ENCODE peak calls at places on chromosomes 3 and 15, in six cellular contexts. Q is caudate nucleus, E is SJSA1, Z is OCI-LY7, T is fibroblast of lung, J is PC-3. I is an unnamed sample.

GRCh38 chr3:78703944-78704343 is 1063.9 kb downstream of the ROBO1 start:
- DNase-seq in E (no peak), Q (no peak), T (peak; percentile 31), Z (no peak), J (peak; percentile 13), I (no peak)

GRCh38 chr3:126340081-126340511 is 17.1 kb downstream of the KLF15 start:
- DNase-seq in E (no peak), Z (no peak), J (no peak), T (no peak), Q (no peak), I (peak; percentile 13)

GRCh38 chr3:45145681-45146614 is at the start of gene CDCP1:
- DNase-seq in T (peak; percentile 33), E (no peak), Q (no peak), Z (no peak), J (peak; percentile 81), I (peak; percentile 83)

GRCh38 chr3:45163481-45163880 is 17.3 kb upstream of the CDCP1 start:
- DNase-seq in E (no peak), Z (peak; percentile 46), T (no peak), J (no peak), Q (no peak), I (no peak)

GRCh38 chr3:139455855-139456254 is 20.5 kb downstream of the RBP2 start:
- DNase-seq in Z (no peak), E (no peak), J (peak; percentile 21), T (no peak), Q (no peak), I (no peak)

GRCh38 chr15:64681424-64682024 is 93.9 kb downstream of the RBPMS2 start:
- DNase-seq in T (peak; percentile 53), Z (peak; percentile 44), Q (no peak), E (peak; percentile 70), J (peak; percentile 77), I (peak; percentile 44)

GRCh38 chr15:25136119-25136518 is 181.3 kb downstream of the SNRPN start:
- DNase-seq in Q (no peak), J (no peak), E (no peak), T (no peak), Z (peak; percentile 41), I (no peak)

GRCh38 chr3:68306571-68306970 is 625.8 kb downstream of the TAFA4 start:
- DNase-seq in J (peak; percentile 3), E (no peak), T (no peak), Z (peak; percentile 27), Q (no peak), I (peak; percentile 20)

GRCh38 chr3:45655906-45656305 is 33.3 kb upstream of the SACM1L start:
- DNase-seq in T (peak; percentile 28), J (peak; percentile 38), Z (no peak), Q (no peak), E (no peak), I (no peak)

GRCh38 chr15:72288291-72288690 is 15.9 kb upstream of the PARP6 start:
- DNase-seq in J (no peak), E (no peak), T (no peak), Z (no peak), Q (no peak), I (no peak)

DNA sequence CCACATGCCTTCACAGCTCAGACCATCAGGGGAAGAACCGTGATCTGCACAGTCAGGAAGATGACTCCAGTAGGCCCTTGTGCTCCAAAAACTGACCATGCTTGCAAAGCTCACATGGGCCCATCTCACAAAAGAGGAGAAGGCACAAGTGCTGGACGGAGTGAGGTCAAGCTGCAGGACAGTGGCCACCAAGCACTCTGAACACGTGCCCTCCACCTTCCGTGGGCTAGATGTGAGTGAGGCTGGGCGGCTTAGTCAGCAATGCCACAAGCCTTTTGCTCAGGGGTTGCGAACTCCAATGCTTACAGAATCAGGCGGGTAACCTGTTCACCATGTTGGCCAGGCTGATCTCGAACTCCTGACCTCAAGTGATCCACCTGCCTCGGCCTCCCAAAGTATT is 70.9 kb downstream of the SCN5A start:
- DNase-seq in E (peak; percentile 12), Z (no peak), Q (no peak), T (no peak), J (no peak), I (no peak)
- H3K27ac ChIP-seq in E (no peak overlapping the region), Z (no peak overlapping the region), Q (no peak overlapping the region), T (no peak overlapping the region), J (no peak overlapping the region), I (no peak overlapping the region)

GRCh38 chr3:157573780-157574378 is 70.7 kb upstream of the VEPH1 start:
- DNase-seq in T (peak; percentile 41), J (peak; percentile 51), Q (no peak), Z (no peak), E (no peak), I (no peak)
- H3K27ac ChIP-seq in T (no peak overlapping the region), J (peak overlapping the region; percentile 5), Q (no peak overlapping the region), Z (no peak overlapping the region), E (no peak overlapping the region), I (no peak overlapping the region)

DNA sequence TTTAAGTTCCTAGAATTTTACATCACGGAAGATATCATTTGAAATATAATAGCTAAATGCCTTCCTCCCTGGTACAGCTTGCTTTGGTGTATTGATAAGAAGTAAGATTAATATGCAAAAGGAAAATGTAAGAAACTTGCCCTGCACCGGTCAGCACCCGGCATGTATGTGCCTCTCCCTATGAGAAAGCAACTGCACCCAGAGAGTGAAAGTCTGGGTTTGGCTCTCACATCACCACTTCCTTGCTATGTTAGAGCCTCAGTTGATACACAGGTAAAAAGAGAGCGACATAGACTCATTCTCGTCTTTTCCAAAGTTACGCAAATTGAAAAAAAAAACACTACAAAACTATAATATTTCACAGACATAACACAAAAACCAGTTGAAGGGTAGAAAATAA is 96.7 kb downstream of the FOXP1 start:
- DNase-seq in E (no peak), Q (no peak), T (no peak), Z (no peak), J (no peak), I (no peak)
- H3K27ac ChIP-seq in E (no peak overlapping the region), Q (no peak overlapping the region), T (no peak overlapping the region), Z (no peak overlapping the region), J (no peak overlapping the region), I (no peak overlapping the region)

DNA sequence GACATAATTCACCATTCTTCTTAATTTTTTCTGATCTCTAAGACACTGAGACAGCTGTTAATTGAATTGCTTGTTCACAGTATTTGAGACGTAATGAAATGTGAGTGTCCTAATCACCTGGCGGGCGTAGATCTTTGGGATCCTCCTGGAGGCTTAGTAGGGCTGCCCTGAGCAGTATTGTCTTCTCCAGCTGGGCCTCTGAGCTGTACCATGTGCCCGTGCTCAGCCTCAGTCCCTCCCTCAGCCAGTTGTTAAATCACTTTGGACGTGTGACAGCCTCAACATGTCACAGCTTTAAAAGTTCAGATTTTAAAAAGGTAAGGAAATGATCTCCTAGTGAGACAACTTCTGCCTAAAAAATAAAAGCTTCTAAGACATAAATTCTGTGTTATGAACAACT is 35.5 kb downstream of the IGF1R start:
- DNase-seq in Z (no peak), Q (no peak), J (no peak), E (no peak), T (no peak), I (no peak)
- H3K27ac ChIP-seq in Z (no peak overlapping the region), Q (no peak overlapping the region), J (no peak overlapping the region), E (peak overlapping the region; percentile 85), T (no peak overlapping the region), I (no peak overlapping the region)

GRCh38 chr15:38893920-38894259 is 329.3 kb upstream of the RASGRP1 start:
- DNase-seq in T (no peak), E (no peak), Q (no peak), J (no peak), Z (no peak), I (no peak)
- H3K27ac ChIP-seq in T (peak overlapping the region; percentile 68), E (peak overlapping the region; percentile 91), Q (no peak overlapping the region), J (peak overlapping the region; percentile 56), Z (no peak overlapping the region), I (no peak overlapping the region)

DNA sequence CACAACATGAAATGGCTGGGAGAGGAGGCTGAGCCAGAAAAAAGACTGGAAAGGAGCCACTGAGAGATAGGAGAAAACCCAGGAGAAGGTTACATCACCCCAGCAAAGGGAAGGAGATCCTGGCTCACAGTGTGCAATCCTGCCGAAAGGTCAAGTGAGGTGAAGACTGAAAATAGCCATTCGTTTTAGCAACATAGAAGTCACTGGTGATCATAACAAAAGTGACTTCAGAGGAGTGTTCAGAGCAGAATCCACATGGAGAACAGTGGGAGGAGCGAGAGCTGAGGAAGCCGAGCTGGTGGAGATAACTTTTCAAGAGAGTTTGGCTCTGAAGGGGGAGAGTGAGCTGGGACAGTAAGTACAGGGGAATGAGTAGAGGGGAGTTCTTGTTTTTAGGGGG is 5.4 kb upstream of the HEG1 start:
- DNase-seq in J (no peak), T (peak; percentile 43), Q (no peak), Z (no peak), E (no peak), I (no peak)
- H3K27ac ChIP-seq in J (no peak overlapping the region), T (peak overlapping the region; percentile 74), Q (no peak overlapping the region), Z (no peak overlapping the region), E (peak overlapping the region; percentile 83), I (no peak overlapping the region)

GRCh38 chr3:36678216-36679013 is 85.9 kb downstream of the DCLK3 start:
- DNase-seq in T (peak; percentile 86), Z (no peak), Q (no peak), E (no peak), J (peak; percentile 75), I (no peak)

GRCh38 chr3:36679384-36680200 is 84.8 kb downstream of the DCLK3 start:
- DNase-seq in Z (no peak), Q (no peak), E (no peak), T (peak; percentile 92), J (peak; percentile 82), I (no peak)

GRCh38 chr3:36674816-36675215 is 89.5 kb downstream of the DCLK3 start:
- DNase-seq in Q (no peak), T (no peak), Z (no peak), E (no peak), J (no peak), I (no peak)

GRCh38 chr3:36681867-36682266 is 82.5 kb downstream of the DCLK3 start:
- DNase-seq in T (no peak), E (no peak), J (no peak), Q (no peak), Z (peak; percentile 34), I (no peak)

DNA sequence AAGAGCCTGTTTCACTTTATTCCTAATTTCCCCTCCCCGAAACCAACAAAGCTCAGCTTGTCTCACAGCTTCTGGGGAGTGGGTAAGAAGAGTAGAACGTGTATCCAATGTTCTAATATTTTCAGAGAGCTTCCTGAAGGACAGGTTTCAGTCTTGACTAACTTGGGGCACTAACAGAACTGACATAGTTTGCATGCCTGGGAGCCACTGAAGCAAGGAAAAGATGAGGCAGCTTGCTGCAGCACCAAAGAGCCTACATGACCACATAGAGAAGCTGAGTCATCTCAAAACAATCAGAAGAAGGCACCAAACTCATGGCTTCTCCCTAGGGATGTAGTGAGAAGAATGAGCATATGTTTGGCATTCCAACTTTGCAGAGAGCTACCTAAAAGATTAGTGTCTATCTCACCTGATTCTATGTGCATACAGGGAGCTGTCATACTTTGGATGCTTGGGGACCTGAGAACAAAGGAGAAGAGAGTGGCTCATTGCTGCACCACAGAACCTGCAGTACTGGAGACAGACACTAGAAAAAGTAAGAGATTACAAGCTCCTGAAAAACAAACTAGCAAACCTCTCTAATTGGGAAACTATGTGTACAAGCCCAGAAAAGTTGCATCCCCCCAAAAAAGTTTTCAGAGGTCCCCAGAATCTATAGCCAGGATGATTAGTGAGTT is 86.9 kb downstream of the DCLK3 start:
- DNase-seq in J (peak; percentile 97), Z (no peak), E (peak; percentile 77), Q (no peak), T (peak; percentile 98), I (no peak)
- H3K27ac ChIP-seq in J (peak overlapping the region; percentile 76), Z (no peak overlapping the region), E (peak overlapping the region; percentile 88), Q (no peak overlapping the region), T (peak overlapping the region; percentile 23), I (no peak overlapping the region)